ENCODE peak calls at places on chromosomes 13 and 19, in seven cellular contexts. Y, S, H, J, Q, X and D are unnamed samples.
A peak's percentile ranks its signal among the peaks of the same experiment; 100 is the strongest.

GRCh38 chr13:77699059-77699680 is 1.7 kb downstream of the SLAIN1 start:
- DNase-seq in Y (no peak), S (no peak), H (no peak), J (no peak), Q (no peak), X (no peak), D (peak; percentile 57)

GRCh38 chr13:46908511-46908910 is 11.7 kb upstream of the HTR2A start:
- DNase-seq in Y (no peak), S (no peak), H (no peak), J (no peak), Q (no peak), X (no peak), D (peak; percentile 12)

GRCh38 chr19:38394488-38394887 is 6.0 kb downstream of the SPRED3 start:
- DNase-seq in Y (no peak), S (peak; percentile 37), H (no peak), J (no peak), Q (peak; percentile 70), X (no peak), D (peak; percentile 91)

GRCh38 chr13:112882555-112883024 is 86.4 kb upstream of the MCF2L start:
- DNase-seq in Y (no peak), S (no peak), H (no peak), J (no peak), Q (no peak), X (no peak), D (no peak)

GRCh38 chr13:32802159-32802558 is 214.1 kb upstream of the KL start:
- DNase-seq in Y (no peak), S (no peak), H (no peak), J (no peak), Q (no peak), X (no peak), D (no peak)

GRCh38 chr19:43720936-43721335 is 5.1 kb downstream of the IRGC start:
- DNase-seq in Y (no peak), S (no peak), H (no peak), J (no peak), Q (no peak), X (no peak), D (no peak)

GRCh38 chr13:96810104-96810503 is 184.2 kb downstream of the OXGR1 start:
- DNase-seq in Y (no peak), S (no peak), H (no peak), J (no peak), Q (no peak), X (no peak), D (no peak)

GRCh38 chr19:35398570-35398969 is 27.7 kb downstream of the GPR42 start:
- DNase-seq in Y (no peak), S (no peak), H (no peak), J (no peak), Q (no peak), X (no peak), D (no peak)

GRCh38 chr19:13646758-13647157 is 117.6 kb upstream of the MRI1 start:
- DNase-seq in Y (no peak), S (no peak), H (no peak), J (no peak), Q (no peak), X (no peak), D (no peak)

GRCh38 chr13:40547545-40548322 is 118.7 kb downstream of the FOXO1 start:
- DNase-seq in Y (no peak), S (no peak), H (no peak), J (no peak), Q (no peak), X (no peak), D (no peak)

GRCh38 chr13:113273856-113274590 is 23.0 kb upstream of the LAMP1 start:
- DNase-seq in Y (no peak), S (no peak), H (no peak), J (no peak), Q (no peak), X (peak; percentile 90), D (peak; percentile 28)

GRCh38 chr13:97205971-97206370 is 16.2 kb upstream of the MBNL2 start:
- DNase-seq in Y (no peak), S (no peak), H (no peak), J (no peak), Q (no peak), X (no peak), D (peak; percentile 67)

GRCh38 chr19:34540811-34541557 is 59.4 kb downstream of the WTIP start:
- DNase-seq in Y (no peak), S (no peak), H (no peak), J (no peak), Q (no peak), X (no peak), D (no peak)

GRCh38 chr13:40058757-40059236 is 403.3 kb downstream of the COG6 start:
- DNase-seq in Y (no peak), S (no peak), H (no peak), J (no peak), Q (no peak), X (no peak), D (no peak)

GRCh38 chr13:112768795-112769411 is 79.1 kb downstream of the ATP11A start:
- DNase-seq in Y (peak; percentile 68), S (no peak), H (peak; percentile 70), J (no peak), Q (no peak), X (no peak), D (no peak)

GRCh38 chr19:13839938-13840750 is 36.8 kb upstream of the NANOS3 start:
- DNase-seq in Y (no peak), S (peak; percentile 45), H (peak; percentile 65), J (no peak), Q (no peak), X (no peak), D (no peak)

GRCh38 chr13:39527961-39528720 is 74.9 kb downstream of the LHFPL6 start:
- DNase-seq in Y (no peak), S (no peak), H (no peak), J (no peak), Q (no peak), X (no peak), D (no peak)

GRCh38 chr13:44148159-44148929 is 225.3 kb upstream of the SERP2 start:
- DNase-seq in Y (no peak), S (no peak), H (no peak), J (no peak), Q (no peak), X (no peak), D (peak; percentile 28)

GRCh38 chr13:109784590-109785140 is 1.7 kb downstream of the IRS2 start:
- DNase-seq in Y (peak; percentile 83), S (peak; percentile 58), H (peak; percentile 84), J (peak; percentile 86), Q (peak; percentile 66), X (peak; percentile 90), D (peak; percentile 86)

GRCh38 chr13:98406971-98407370 is 169.9 kb downstream of the STK24 start:
- DNase-seq in Y (no peak), S (no peak), H (no peak), J (no peak), Q (no peak), X (no peak), D (no peak)

GRCh38 chr19:13460045-13460444 is 46.2 kb downstream of the CACNA1A start:
- DNase-seq in Y (no peak), S (no peak), H (no peak), J (no peak), Q (no peak), X (no peak), D (no peak)

GRCh38 chr19:51572908-51573307 is 1.8 kb downstream of the ZNF175 start:
- DNase-seq in Y (no peak), S (no peak), H (no peak), J (no peak), Q (no peak), X (no peak), D (no peak)

GRCh38 chr19:5339950-5340636 is 519 bp downstream of the PTPRS start:
- DNase-seq in Y (no peak), S (no peak), H (no peak), J (peak; percentile 41), Q (no peak), X (peak; percentile 28), D (peak; percentile 44)

GRCh38 chr19:7605490-7606222 is 10.0 kb downstream of the CAMSAP3 start:
- DNase-seq in Y (no peak), S (no peak), H (no peak), J (no peak), Q (peak; percentile 23), X (peak; percentile 60), D (peak; percentile 78)

GRCh38 chr13:49629947-49630346 is 1.6 kb downstream of the ARL11 start:
- DNase-seq in Y (no peak), S (no peak), H (no peak), J (no peak), Q (no peak), X (no peak), D (no peak)

GRCh38 chr13:99886706-99887105 is 84.9 kb downstream of the ZIC5 start:
- DNase-seq in Y (no peak), S (no peak), H (no peak), J (no peak), Q (no peak), X (no peak), D (no peak)

GRCh38 chr19:38735257-38735686 is 9.0 kb downstream of the CAPN12 start:
- DNase-seq in Y (peak; percentile 31), S (no peak), H (no peak), J (peak; percentile 42), Q (no peak), X (peak; percentile 56), D (peak; percentile 60)

GRCh38 chr13:65913173-65913572 is 1317.0 kb downstream of the PCDH9 start:
- DNase-seq in Y (no peak), S (no peak), H (no peak), J (no peak), Q (no peak), X (no peak), D (no peak)

GRCh38 chr13:106318941-106319411 is 216.5 kb downstream of the EFNB2 start:
- DNase-seq in Y (no peak), S (no peak), H (no peak), J (no peak), Q (no peak), X (no peak), D (no peak)